ENCODE peak calls at places on chromosome 7, in nine cellular contexts. T is anterior cingulate cortex; H is activated T-cell treated with anti-CD3 and anti-CD28 coated beads, Interleukin-2, amount 50 U/mL, for 72 hours; P is K562; K is amygdala; N is activated CD8-positive, alpha-beta memory T cell treated with anti-CD3 and anti-CD28 coated beads for 24 hours; B is mesenchymal stem cell; Y is stimulated activated CD4-positive, alpha-beta T cell treated with anti-CD3 and anti-CD28 coated beads, Interleukin-2, amount 100 ng/mL, for 48 hours; R is AG08395. I is an unnamed sample.

GRCh38 chr7:151117565-151117964 is 31.3 kb downstream of the AGAP3 start:
- DNase-seq in T (no peak), H (peak; percentile 25), P (no peak), K (no peak), N (no peak), B (no peak), Y (peak; percentile 13), R (no peak), I (no peak)

GRCh38 chr7:120843121-120843520 is 14.8 kb downstream of the TSPAN12 start:
- DNase-seq in T (no peak), H (no peak), P (no peak), K (no peak), N (no peak), B (no peak), Y (no peak), R (peak; percentile 27), I (no peak)

GRCh38 chr7:22433710-22434460 is 66.1 kb downstream of the STEAP1B start:
- DNase-seq in T (no peak), H (no peak), P (peak; percentile 67), K (no peak), N (no peak), B (no peak), Y (no peak), R (no peak), I (no peak)

GRCh38 chr7:139767561-139767982 is 10.2 kb downstream of the HIPK2 start:
- DNase-seq in T (no peak), H (peak; percentile 36), P (no peak), K (no peak), N (no peak), B (peak; percentile 24), Y (no peak), R (no peak), I (no peak)

GRCh38 chr7:101862280-101863220 is 45.1 kb downstream of the CUX1 start:
- DNase-seq in T (no peak), H (no peak), P (peak; percentile 68), K (no peak), N (no peak), B (peak; percentile 54), Y (no peak), R (no peak), I (no peak)

GRCh38 chr7:3194501-3195141 is 106.4 kb upstream of the SDK1 start:
- DNase-seq in T (no peak), H (no peak), P (no peak), K (no peak), N (no peak), B (peak; percentile 97), Y (no peak), R (no peak), I (peak; percentile 22)

GRCh38 chr7:498678-499641 is 20.7 kb downstream of the PDGFA start:
- DNase-seq in T (no peak), H (no peak), P (no peak), K (no peak), N (no peak), B (no peak), Y (no peak), R (no peak), I (no peak)

GRCh38 chr7:151351027-151351426 is 9.4 kb downstream of the NUB1 start:
- DNase-seq in T (no peak), H (peak; percentile 68), P (peak; percentile 65), K (no peak), N (peak; percentile 70), B (no peak), Y (peak; percentile 49), R (no peak), I (no peak)

GRCh38 chr7:129213828-129214227 is 11.0 kb upstream of the AHCYL2 start:
- DNase-seq in T (no peak), H (no peak), P (peak; percentile 42), K (no peak), N (no peak), B (no peak), Y (no peak), R (no peak), I (no peak)

GRCh38 chr7:4500812-4501211 is 181.3 kb upstream of the FOXK1 start:
- DNase-seq in T (no peak), H (no peak), P (no peak), K (no peak), N (no peak), B (no peak), Y (no peak), R (no peak), I (no peak)

GRCh38 chr7:138978541-138979184 is 2.5 kb downstream of the KIAA1549 start:
- DNase-seq in T (no peak), H (no peak), P (no peak), K (no peak), N (no peak), B (no peak), Y (no peak), R (no peak), I (no peak)

GRCh38 chr7:47535704-47536628 is 45.9 kb downstream of the TNS3 start:
- DNase-seq in T (no peak), H (no peak), P (no peak), K (no peak), N (no peak), B (no peak), Y (no peak), R (no peak), I (no peak)

GRCh38 chr7:537911-538634 is 18.4 kb upstream of the PDGFA start:
- DNase-seq in T (no peak), H (no peak), P (peak; percentile 56), K (no peak), N (no peak), B (peak; percentile 92), Y (no peak), R (peak; percentile 98), I (no peak)

GRCh38 chr7:131538791-131539179 is 17.6 kb downstream of the PODXL start:
- DNase-seq in T (no peak), H (no peak), P (no peak), K (no peak), N (no peak), B (no peak), Y (no peak), R (peak; percentile 44), I (no peak)

GRCh38 chr7:112204776-112205347 is 1.3 kb downstream of the DOCK4 start:
- DNase-seq in T (no peak), H (no peak), P (no peak), K (no peak), N (no peak), B (peak; percentile 38), Y (no peak), R (no peak), I (no peak)

GRCh38 chr7:111312966-111313365 is 222.0 kb downstream of the LRRN3 start:
- DNase-seq in T (no peak), H (no peak), P (no peak), K (no peak), N (no peak), B (peak; percentile 9), Y (no peak), R (peak; percentile 2), I (no peak)

GRCh38 chr7:101743241-101743994 is 74.0 kb upstream of the CUX1 start:
- DNase-seq in T (no peak), H (peak; percentile 65), P (peak; percentile 89), K (no peak), N (peak; percentile 83), B (peak; percentile 67), Y (peak; percentile 58), R (peak; percentile 68), I (no peak)

GRCh38 chr7:96675548-96675947 is 34.1 kb downstream of the SEM1 start:
- DNase-seq in T (no peak), H (no peak), P (no peak), K (no peak), N (no peak), B (no peak), Y (no peak), R (no peak), I (no peak)

GRCh38 chr7:146359181-146359580 is 242.6 kb downstream of the CNTNAP2 start:
- DNase-seq in T (no peak), H (no peak), P (no peak), K (no peak), N (no peak), B (no peak), Y (no peak), R (no peak), I (no peak)

GRCh38 chr7:135718794-135719436 is 9.1 kb downstream of the SLC13A4 start:
- DNase-seq in T (no peak), H (no peak), P (no peak), K (no peak), N (no peak), B (no peak), Y (no peak), R (no peak), I (no peak)

GRCh38 chr7:133545613-133546012 is 292.7 kb downstream of the EXOC4 start:
- DNase-seq in T (no peak), H (no peak), P (no peak), K (no peak), N (no peak), B (peak; percentile 42), Y (no peak), R (no peak), I (no peak)

GRCh38 chr7:130884437-130885417 is 150.7 kb upstream of the KLF14 start:
- DNase-seq in T (no peak), H (no peak), P (no peak), K (no peak), N (peak; percentile 57), B (peak; percentile 76), Y (no peak), R (no peak), I (no peak)

GRCh38 chr7:542935-543789 is 23.5 kb upstream of the PDGFA start:
- DNase-seq in T (no peak), H (peak; percentile 54), P (peak; percentile 42), K (no peak), N (no peak), B (peak; percentile 97), Y (no peak), R (peak; percentile 95), I (peak; percentile 64)

GRCh38 chr7:97871659-97872024 is 566 bp downstream of the ASNS start:
- DNase-seq in T (no peak), H (peak; percentile 51), P (peak; percentile 42), K (no peak), N (no peak), B (no peak), Y (no peak), R (no peak), I (no peak)

GRCh38 chr7:128713794-128714193 is 25.4 kb upstream of the CALU start:
- DNase-seq in T (no peak), H (no peak), P (no peak), K (no peak), N (no peak), B (peak; percentile 10), Y (no peak), R (no peak), I (no peak)

GRCh38 chr7:20581956-20582355 is 33.5 kb upstream of the ABCB5 start:
- DNase-seq in T (no peak), H (no peak), P (no peak), K (no peak), N (no peak), B (no peak), Y (no peak), R (no peak), I (no peak)

GRCh38 chr7:104362756-104363155 is 34.4 kb downstream of the LHFPL3 start:
- DNase-seq in T (no peak), H (no peak), P (no peak), K (no peak), N (no peak), B (no peak), Y (no peak), R (no peak), I (no peak)

GRCh38 chr7:6367701-6368211 is 80.0 kb downstream of the DAGLB start:
- DNase-seq in T (no peak), H (no peak), P (no peak), K (no peak), N (no peak), B (peak; percentile 78), Y (no peak), R (no peak), I (no peak)

GRCh38 chr7:21507627-21508343 is 35.1 kb upstream of the DNAH11 start:
- DNase-seq in T (peak; percentile 22), H (peak; percentile 17), P (peak; percentile 16), K (peak; percentile 16), N (peak; percentile 63), B (peak; percentile 54), Y (peak; percentile 13), R (peak; percentile 41), I (peak; percentile 27)

GRCh38 chr7:47375121-47375551 is 206.8 kb downstream of the TNS3 start:
- DNase-seq in T (no peak), H (no peak), P (no peak), K (no peak), N (no peak), B (peak; percentile 51), Y (no peak), R (peak; percentile 68), I (no peak)

GRCh38 chr7:1564603-1565022 is 5.2 kb downstream of the PSMG3 start:
- DNase-seq in T (no peak), H (no peak), P (no peak), K (no peak), N (no peak), B (no peak), Y (no peak), R (peak; percentile 52), I (no peak)

I was measured in glomerular endothelial cell.